ENCODE peak calls at places on chromosomes 2 and 18, in six cellular contexts. D is coronary artery, W is endothelial cell, L is HL-60, M is upper lobe of left lung, R is GM12864. O is an unnamed sample.

GRCh38 chr2:238954841-238955521 is 107.1 kb downstream of the TWIST2 start:
- DNase-seq in D (no peak), W (no peak), L (no peak), M (no peak), R (no peak), O (no peak)

GRCh38 chr2:191382801-191383200 is 137.6 kb downstream of the MYO1B start:
- DNase-seq in D (no peak), W (no peak), L (no peak), M (no peak), R (no peak), O (no peak)

GRCh38 chr18:32920796-32921787 is 148.3 kb upstream of the KLHL14 start:
- DNase-seq in D (no peak), W (no peak), L (peak), M (no peak), R (no peak), O (peak)

GRCh38 chr2:208807756-208808155 is 401.2 kb downstream of the PTH2R start:
- DNase-seq in D (no peak), W (no peak), L (no peak), M (no peak), R (no peak), O (no peak)

GRCh38 chr2:230687498-230687897 is 25.1 kb upstream of the CAB39 start:
- DNase-seq in D (no peak), W (no peak), L (no peak), M (no peak), R (no peak), O (no peak)

GRCh38 chr2:113216891-113217454 is 43.2 kb downstream of the PSD4 start:
- DNase-seq in D (no peak), W (no peak), L (no peak), M (no peak), R (no peak), O (no peak)

GRCh38 chr2:23904692-23905091 is 22.2 kb downstream of the ATAD2B start:
- DNase-seq in D (no peak), W (no peak), L (no peak), M (no peak), R (no peak), O (no peak)

GRCh38 chr2:239151201-239152131 is 249.4 kb downstream of the HDAC4 start:
- DNase-seq in D (peak), W (no peak), L (no peak), M (no peak), R (no peak), O (no peak)

GRCh38 chr2:190415794-190416729 is 7.9 kb downstream of the MFSD6 start:
- DNase-seq in D (no peak), W (no peak), L (no peak), M (no peak), R (no peak), O (no peak)

GRCh38 chr2:127695491-127696472 is 5.5 kb upstream of the SFT2D3 start:
- DNase-seq in D (no peak), W (peak), L (no peak), M (peak), R (no peak), O (peak)

GRCh38 chr18:77223653-77224052 is 26.0 kb upstream of the GALR1 start:
- DNase-seq in D (no peak), W (no peak), L (no peak), M (no peak), R (no peak), O (no peak)

GRCh38 chr2:46471-47345 is at the start of gene FAM110C:
- DNase-seq in D (peak), W (peak), L (no peak), M (peak), R (no peak), O (peak)

GRCh38 chr2:45342-46130 is 769 bp downstream of the FAM110C start:
- DNase-seq in D (no peak), W (no peak), L (no peak), M (peak), R (no peak), O (no peak)

GRCh38 chr2:42788-43187 is 3.5 kb downstream of the FAM110C start:
- DNase-seq in D (no peak), W (no peak), L (no peak), M (no peak), R (no peak), O (no peak)

GRCh38 chr2:46131-46470 is 204 bp downstream of the FAM110C start:
- DNase-seq in D (no peak), W (peak), L (no peak), M (no peak), R (no peak), O (no peak)

GRCh38 chr2:44748-45341 is 1.5 kb downstream of the FAM110C start:
- DNase-seq in D (no peak), W (no peak), L (no peak), M (no peak), R (no peak), O (no peak)
- TF ChIP-seq CTCF in D (no peak), W (no peak), L (no peak), M (no peak), R (no peak), O (no peak)

DNA sequence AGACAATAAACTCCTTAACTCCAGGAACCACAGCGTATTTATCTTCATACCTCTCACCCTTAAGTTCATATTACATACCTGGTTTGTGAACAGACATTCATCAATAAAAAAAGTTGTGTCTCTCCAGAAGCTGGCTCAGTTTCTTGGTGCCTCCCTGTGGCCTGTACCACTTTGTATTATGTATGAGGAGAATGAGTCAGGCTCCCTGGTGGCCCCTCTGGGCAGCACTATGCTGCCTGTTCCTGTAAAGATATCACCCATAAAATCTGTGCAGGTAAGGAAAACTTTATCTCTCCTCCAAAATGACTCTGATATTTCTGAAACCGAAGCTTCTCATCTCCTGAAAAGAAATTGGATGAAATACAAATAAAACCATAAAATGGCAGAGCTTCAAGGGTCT is 198.4 kb upstream of the NT5C1B start:
- DNase-seq in D (no peak), W (no peak), L (no peak), M (no peak), R (no peak), O (no peak)
- TF ChIP-seq CTCF in D (no peak), W (no peak), L (no peak), M (no peak), R (no peak), O (no peak)

DNA sequence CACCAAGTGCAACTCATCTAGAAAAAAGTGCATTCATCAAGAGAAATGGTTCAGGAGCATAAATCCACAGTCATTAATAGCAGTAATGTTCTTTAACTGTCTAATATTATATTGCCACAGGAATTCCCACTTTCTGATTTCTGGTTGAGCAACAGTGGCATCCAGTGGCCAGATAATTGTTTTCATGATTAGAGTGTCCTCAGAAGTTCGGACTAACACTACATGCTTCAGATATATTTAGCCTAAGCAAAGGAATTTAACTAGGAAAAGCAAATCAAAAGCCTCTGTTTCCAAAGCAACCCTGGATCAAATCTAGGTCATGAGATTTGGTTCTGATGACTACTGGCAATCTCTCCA is 9.8 kb upstream of the ERBB4 start:
- DNase-seq in D (no peak), W (peak), L (no peak), M (no peak), R (no peak), O (no peak)
- TF ChIP-seq CTCF in D (no peak), W (no peak), L (no peak), M (peak), R (peak), O (no peak)

GRCh38 chr18:2466978-2467377 is 104.3 kb downstream of the METTL4 start:
- DNase-seq in D (no peak), W (no peak), L (no peak), M (no peak), R (no peak), O (no peak)
- TF ChIP-seq CTCF in D (no peak), W (no peak), L (no peak), M (no peak), R (no peak), O (no peak)

GRCh38 chr18:27017901-27018500 is 152.5 kb upstream of the AQP4 start:
- DNase-seq in D (no peak), W (no peak), L (no peak), M (no peak), R (no peak), O (no peak)
- TF ChIP-seq CTCF in D (no peak), W (peak), L (no peak), M (no peak), R (peak), O (no peak)

DNA sequence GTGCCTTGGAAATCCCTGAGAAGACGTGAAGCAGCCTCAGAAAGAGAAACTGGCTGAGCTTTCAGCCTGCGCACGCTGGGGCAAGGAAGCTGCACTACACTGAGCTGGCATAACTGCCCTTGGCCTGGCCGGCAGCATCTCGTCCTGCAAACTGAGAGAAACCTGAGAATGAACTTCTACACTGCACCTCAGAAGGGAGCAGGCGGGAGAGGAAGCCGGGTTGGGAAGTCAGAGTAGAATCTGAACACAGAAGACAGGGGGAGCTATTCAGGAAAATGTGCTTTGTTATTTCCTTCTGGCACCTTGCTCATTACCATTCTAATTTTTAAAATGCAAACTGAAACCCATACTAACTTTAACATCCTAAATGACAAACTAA is 70.9 kb downstream of the ZEB2 start:
- DNase-seq in D (no peak), W (no peak), L (no peak), M (peak), R (no peak), O (peak)
- TF ChIP-seq CTCF in D (peak), W (peak), L (no peak), M (peak), R (peak), O (no peak)

GRCh38 chr2:224039080-224039769 is at the start of gene SERPINE2:
- DNase-seq in D (no peak), W (peak), L (no peak), M (peak), R (no peak), O (peak)

GRCh38 chr2:224038830-224039079 is 331 bp downstream of the SERPINE2 start:
- DNase-seq in D (no peak), W (no peak), L (no peak), M (no peak), R (no peak), O (no peak)

GRCh38 chr2:224040753-224041152 is 1.7 kb upstream of the SERPINE2 start:
- DNase-seq in D (no peak), W (no peak), L (no peak), M (no peak), R (no peak), O (no peak)

GRCh38 chr2:224038049-224038829 is 847 bp downstream of the SERPINE2 start:
- DNase-seq in D (no peak), W (peak), L (no peak), M (no peak), R (no peak), O (peak)

GRCh38 chr2:224039770-224040088 is 643 bp upstream of the SERPINE2 start:
- DNase-seq in D (no peak), W (peak), L (no peak), M (no peak), R (no peak), O (no peak)
- TF ChIP-seq CTCF in D (no peak), W (no peak), L (no peak), M (no peak), R (no peak), O (no peak)

O was measured in activated CD8-positive, alpha-beta T cell treated with anti-CD3 and anti-CD28 coated beads for 36 hours.